ENCODE peak calls at places on chromosomes 5 and 9, in six cellular contexts. Q is tibial artery, A is sciatic nerve, H is fibroblast of pulmonary artery, U is T1000, B is cardiac muscle cell. Z is an unnamed sample.

GRCh38 chr9:137807721-137808703 is 69.6 kb upstream of the CACNA1B start:
- DNase-seq in A (no peak), U (no peak), Q (no peak), H (no peak), B (no peak), Z (no peak)

GRCh38 chr5:16313761-16314160 is 134.2 kb upstream of the MARCHF11 start:
- DNase-seq in Q (no peak), U (no peak), A (no peak), B (no peak), H (no peak), Z (no peak)

GRCh38 chr9:129140397-129141065 is 29.3 kb downstream of the PTPA start:
- DNase-seq in B (no peak), H (peak), Q (no peak), U (peak), A (no peak), Z (no peak)

GRCh38 chr5:23484094-23484493 is 23.3 kb upstream of the PRDM9 start:
- DNase-seq in H (no peak), Q (no peak), B (no peak), A (no peak), U (no peak), Z (no peak)

GRCh38 chr9:2494571-2494970 is 127.0 kb upstream of the VLDLR start:
- DNase-seq in U (no peak), H (peak), A (no peak), Q (no peak), B (peak), Z (no peak)

GRCh38 chr5:45639038-45639437 is 57.1 kb downstream of the HCN1 start:
- DNase-seq in H (no peak), B (peak), U (no peak), A (no peak), Q (no peak), Z (no peak)

GRCh38 chr9:131097948-131098278 is 1.6 kb downstream of the AIF1L start:
- DNase-seq in A (no peak), U (no peak), Q (no peak), B (no peak), H (no peak), Z (no peak)

GRCh38 chr9:113992276-113992951 is 85.7 kb downstream of the AMBP start:
- DNase-seq in A (peak), B (no peak), H (no peak), Q (peak), U (no peak), Z (no peak)

GRCh38 chr9:31259824-31260223 is 1124.6 kb upstream of the ACO1 start:
- DNase-seq in H (no peak), B (no peak), Q (no peak), A (no peak), U (no peak), Z (no peak)

GRCh38 chr5:58453326-58453725 is 6.6 kb downstream of the PLK2 start:
- DNase-seq in Q (no peak), H (no peak), A (no peak), U (no peak), B (no peak), Z (no peak)

GRCh38 chr5:14450055-14450524 is 131.5 kb upstream of the OTULINL start:
- DNase-seq in U (no peak), H (peak), B (no peak), Q (peak), A (no peak), Z (no peak)

GRCh38 chr9:18976368-18977238 is 56.4 kb downstream of the SAXO1 start:
- DNase-seq in A (no peak), B (no peak), H (peak), U (peak), Q (no peak), Z (peak)

GRCh38 chr5:80213467-80213866 is 42.4 kb downstream of the SERINC5 start:
- DNase-seq in H (no peak), B (no peak), A (no peak), Q (no peak), U (no peak), Z (no peak)

GRCh38 chr5:93658044-93658443 is 75.0 kb downstream of the NR2F1 start:
- DNase-seq in U (no peak), B (no peak), H (peak), Q (no peak), A (no peak), Z (no peak)

GRCh38 chr5:113520429-113520828 is 6.9 kb downstream of the YTHDC2 start:
- DNase-seq in H (peak), B (no peak), Q (no peak), A (no peak), U (no peak), Z (no peak)

GRCh38 chr5:39476466-39477215 is 51.9 kb upstream of the DAB2 start:
- DNase-seq in H (peak), A (no peak), U (no peak), Q (no peak), B (no peak), Z (peak)

GRCh38 chr5:35246928-35247644 is 16.8 kb upstream of the PRLR start:
- DNase-seq in A (peak), Q (peak), H (peak), B (no peak), U (no peak), Z (no peak)

GRCh38 chr9:91503650-91504007 is 80.0 kb upstream of the NFIL3 start:
- DNase-seq in U (no peak), H (peak), Q (no peak), A (no peak), B (no peak), Z (no peak)

GRCh38 chr9:101587644-101588043 is 7.1 kb downstream of the PPP3R2 start:
- DNase-seq in B (no peak), A (no peak), H (no peak), Q (no peak), U (no peak), Z (no peak)

GRCh38 chr9:138098116-138098907 is 220.7 kb downstream of the CACNA1B start:
- DNase-seq in Q (peak), U (no peak), H (no peak), B (no peak), A (no peak), Z (no peak)

GRCh38 chr5:180866296-180866695 is 5.2 kb upstream of the ZFP62 start:
- DNase-seq in U (no peak), H (no peak), A (no peak), Q (no peak), B (no peak), Z (no peak)

GRCh38 chr5:61701877-61702602 is 370.0 kb downstream of the ZSWIM6 start:
- DNase-seq in U (no peak), Q (no peak), B (no peak), H (no peak), A (no peak), Z (no peak)

GRCh38 chr5:149632311-149633251 is 51.3 kb downstream of the ARHGEF37 start:
- DNase-seq in H (peak), B (peak), Q (peak), U (no peak), A (no peak), Z (no peak)

GRCh38 chr5:136242136-136242535 is 49.2 kb upstream of the SMIM32 start:
- DNase-seq in H (no peak), Q (no peak), U (no peak), B (no peak), A (no peak), Z (no peak)

GRCh38 chr9:15373881-15374280 is 48.8 kb upstream of the SNAPC3 start:
- DNase-seq in U (no peak), B (no peak), Q (no peak), A (no peak), H (peak), Z (no peak)

GRCh38 chr9:26163931-26164330 is 485.7 kb upstream of the TUSC1 start:
- DNase-seq in H (peak), A (no peak), Q (no peak), U (no peak), B (no peak), Z (no peak)

GRCh38 chr5:31563216-31563615 is 31.1 kb downstream of the C5orf22 start:
- DNase-seq in Q (no peak), B (no peak), A (no peak), H (no peak), U (no peak), Z (no peak)

GRCh38 chr5:75108931-75109596 is 56.7 kb upstream of the GCNT4 start:
- DNase-seq in Q (no peak), B (no peak), H (no peak), U (no peak), A (no peak), Z (no peak)

GRCh38 chr5:172641359-172642045 is 439 bp downstream of the NEURL1B start:
- DNase-seq in H (no peak), A (peak), Q (no peak), B (peak), U (no peak), Z (no peak)

GRCh38 chr5:94901071-94901979 is 282.9 kb downstream of the SLF1 start:
- DNase-seq in A (no peak), H (peak), U (no peak), B (no peak), Q (no peak), Z (no peak)

GRCh38 chr5:124056326-124057160 is 544.6 kb downstream of the CSNK1G3 start:
- DNase-seq in H (no peak), U (no peak), Q (no peak), A (no peak), B (peak), Z (no peak)

GRCh38 chr5:177426566-177427210 is at the start of gene GRK6:
- DNase-seq in Q (no peak), U (no peak), A (peak), B (no peak), H (no peak), Z (no peak)

GRCh38 chr5:9617191-9617590 is 13.0 kb downstream of the TAS2R1 start:
- DNase-seq in B (peak), U (no peak), H (no peak), A (no peak), Q (no peak), Z (no peak)

GRCh38 chr5:133952729-133953567 is 15.5 kb downstream of the C5orf15 start:
- DNase-seq in B (no peak), A (peak), H (peak), Q (peak), U (peak), Z (no peak)

GRCh38 chr5:123132330-123132729 is 43.3 kb downstream of the PRDM6 start:
- DNase-seq in H (peak), U (no peak), Q (no peak), B (no peak), A (no peak), Z (no peak)

GRCh38 chr9:131625848-131626670 is 80.7 kb downstream of the PRRT1B start:
- DNase-seq in A (no peak), H (no peak), B (no peak), U (no peak), Q (no peak), Z (no peak)

GRCh38 chr5:139561655-139562451 is 714 bp downstream of the UBE2D2 start:
- DNase-seq in Q (peak), H (peak), A (peak), U (no peak), B (peak), Z (no peak)

GRCh38 chr5:102901821-102902448 is 146.8 kb downstream of the PAM start:
- DNase-seq in A (no peak), Q (no peak), B (no peak), H (no peak), U (no peak), Z (no peak)

GRCh38 chr9:123375725-123376132 is 19.7 kb downstream of the CRB2 start:
- DNase-seq in Q (no peak), A (no peak), U (no peak), H (no peak), B (no peak), Z (no peak)

Z was measured in SK-N-MC.